ENCODE peak calls at places on chromosomes 2 and 18, in nine cellular contexts. P is uterus; Q is Jurkat, Clone E6-1; R is M059J; M is MV-4-11; Z is activated T-cell treated with anti-CD3 and anti-CD28 coated beads for 1 hour; J is activated gamma-delta T cell treated with Interleukin-2 at 50 U/mL for 16 hours; O is BJ; V is thoracic aorta. K is an unnamed sample.
A peak's percentile ranks its signal among the peaks of the same experiment; 100 is the strongest.

GRCh38 chr2:99754215-99754614 is 264.4 kb upstream of the REV1 start:
- DNase-seq in P (no peak), Q (no peak), R (peak; percentile 7), M (peak; percentile 41), Z (no peak), J (no peak), O (no peak), V (no peak), K (no peak)

GRCh38 chr2:111975053-111975552 is 76.7 kb downstream of the MERTK start:
- DNase-seq in P (no peak), Q (no peak), R (peak; percentile 94), M (no peak), Z (no peak), J (no peak), O (peak; percentile 81), V (no peak), K (no peak)

GRCh38 chr2:24871852-24872323 is 48.1 kb downstream of the ADCY3 start:
- DNase-seq in P (no peak), Q (no peak), R (no peak), M (no peak), Z (no peak), J (no peak), O (no peak), V (no peak), K (no peak)

GRCh38 chr2:322326-322725 is 34.4 kb upstream of the ALKAL2 start:
- DNase-seq in P (no peak), Q (no peak), R (no peak), M (no peak), Z (no peak), J (no peak), O (no peak), V (no peak), K (no peak)

GRCh38 chr2:240913810-240914644 is 7.9 kb downstream of the CROCC2 start:
- DNase-seq in P (peak; percentile 75), Q (peak; percentile 4), R (peak; percentile 78), M (no peak), Z (peak; percentile 62), J (peak; percentile 62), O (no peak), V (no peak), K (peak; percentile 69)

GRCh38 chr2:105778344-105778607 is 33.6 kb downstream of the NCK2 start:
- DNase-seq in P (no peak), Q (no peak), R (no peak), M (no peak), Z (no peak), J (no peak), O (no peak), V (no peak), K (no peak)

GRCh38 chr2:39632871-39633270 is 32.8 kb upstream of the TMEM178A start:
- DNase-seq in P (no peak), Q (no peak), R (peak; percentile 94), M (no peak), Z (no peak), J (no peak), O (peak; percentile 33), V (no peak), K (no peak)

GRCh38 chr2:225328192-225328591 is 71.3 kb upstream of the NYAP2 start:
- DNase-seq in P (no peak), Q (no peak), R (peak; percentile 90), M (no peak), Z (no peak), J (no peak), O (no peak), V (no peak), K (no peak)

GRCh38 chr2:10311736-10312135 is 9.0 kb downstream of the HPCAL1 start:
- DNase-seq in P (no peak), Q (no peak), R (no peak), M (no peak), Z (no peak), J (no peak), O (no peak), V (no peak), K (no peak)

GRCh38 chr2:240506406-240507059 is 51.3 kb downstream of the ANKMY1 start:
- DNase-seq in P (no peak), Q (no peak), R (no peak), M (no peak), Z (no peak), J (no peak), O (no peak), V (no peak), K (no peak)

GRCh38 chr2:46441838-46442712 is 37.3 kb upstream of the TMEM247 start:
- DNase-seq in P (no peak), Q (no peak), R (no peak), M (no peak), Z (no peak), J (no peak), O (no peak), V (no peak), K (no peak)

GRCh38 chr2:62570861-62571698 is 65.1 kb upstream of the TMEM17 start:
- DNase-seq in P (no peak), Q (no peak), R (no peak), M (no peak), Z (no peak), J (no peak), O (no peak), V (no peak), K (peak; percentile 49)

GRCh38 chr18:48313803-48314202 is 95.4 kb downstream of the ZBTB7C start:
- DNase-seq in P (no peak), Q (no peak), R (no peak), M (no peak), Z (no peak), J (no peak), O (no peak), V (no peak), K (no peak)

GRCh38 chr2:130162968-130163367 is 18.1 kb upstream of the CCDC74B start:
- DNase-seq in P (no peak), Q (no peak), R (no peak), M (no peak), Z (no peak), J (no peak), O (no peak), V (no peak), K (no peak)

GRCh38 chr2:20282916-20283592 is 58.1 kb upstream of the SDC1 start:
- DNase-seq in P (peak; percentile 53), Q (no peak), R (no peak), M (no peak), Z (no peak), J (no peak), O (no peak), V (no peak), K (no peak)

GRCh38 chr2:237866119-237866621 is 6.7 kb downstream of the RAMP1 start:
- DNase-seq in P (peak; percentile 56), Q (no peak), R (peak; percentile 71), M (no peak), Z (no peak), J (no peak), O (no peak), V (no peak), K (peak; percentile 39)

GRCh38 chr2:130766037-130766436 is 10.7 kb downstream of the AMER3 start:
- DNase-seq in P (no peak), Q (no peak), R (no peak), M (no peak), Z (no peak), J (no peak), O (no peak), V (no peak), K (no peak)

GRCh38 chr2:167550448-167550847 is 662.2 kb downstream of the XIRP2 start:
- DNase-seq in P (no peak), Q (peak; percentile 20), R (no peak), M (no peak), Z (no peak), J (no peak), O (no peak), V (no peak), K (no peak)

GRCh38 chr2:219832904-219833303 is 205.5 kb downstream of the SLC4A3 start:
- DNase-seq in P (no peak), Q (no peak), R (no peak), M (no peak), Z (no peak), J (no peak), O (no peak), V (no peak), K (no peak)

K was measured in frontal cortex.